ENCODE peak calls at places on chromosomes 11 and 22, in five cellular contexts. One of them, this sample, is unnamed. For H3K27me3 and H3K9me3, the result is how much of the 10 kb centered on the place peaks cover.

GRCh38 chr11:100512475-100512874 is 174.6 kb upstream of the ARHGAP42 start:
- DNase-seq in CD8-positive, alpha-beta T cell: no peak
- DNase-seq in iPS DF 6.9: no peak
- DNase-seq in mammary epithelial cell: peak
- DNase-seq in neuronal stem cell: no peak
- DNase-seq in this sample: no peak

GRCh38 chr11:47590026-47590861 is 3.8 kb downstream of the FAM180B start:
- DNase-seq in iPS DF 6.9: no peak
- DNase-seq in neuronal stem cell: no peak
- DNase-seq in mammary epithelial cell: no peak
- DNase-seq in CD8-positive, alpha-beta T cell: no peak
- DNase-seq in this sample: no peak

GRCh38 chr11:75233688-75234295 is 6.8 kb upstream of the TPBGL start:
- DNase-seq in mammary epithelial cell: peak
- DNase-seq in neuronal stem cell: peak
- DNase-seq in iPS DF 6.9: no peak
- DNase-seq in CD8-positive, alpha-beta T cell: no peak
- DNase-seq in this sample: peak

GRCh38 chr22:48305726-48306235 is 1521.9 kb downstream of the BRD1 start:
- DNase-seq in iPS DF 6.9: no peak
- DNase-seq in CD8-positive, alpha-beta T cell: no peak
- DNase-seq in neuronal stem cell: no peak
- DNase-seq in mammary epithelial cell: no peak
- DNase-seq in this sample: no peak

GRCh38 chr11:115769891-115770290 is 265.7 kb upstream of the CADM1 start:
- DNase-seq in CD8-positive, alpha-beta T cell: no peak
- DNase-seq in neuronal stem cell: no peak
- DNase-seq in iPS DF 6.9: no peak
- DNase-seq in mammary epithelial cell: no peak
- DNase-seq in this sample: no peak

GRCh38 chr11:22192642-22193347 is at the start of gene ANO5:
- DNase-seq in iPS DF 6.9: peak
- DNase-seq in CD8-positive, alpha-beta T cell: no peak
- DNase-seq in mammary epithelial cell: no peak
- DNase-seq in neuronal stem cell: peak
- DNase-seq in this sample: no peak

GRCh38 chr11:9025101-9025850 is 21.5 kb upstream of the NRIP3 start:
- DNase-seq in neuronal stem cell: no peak
- DNase-seq in mammary epithelial cell: no peak
- DNase-seq in CD8-positive, alpha-beta T cell: no peak
- DNase-seq in iPS DF 6.9: no peak
- DNase-seq in this sample: no peak

GRCh38 chr22:43826142-43827093 is 14.3 kb upstream of the EFCAB6 start:
- DNase-seq in mammary epithelial cell: peak
- DNase-seq in iPS DF 6.9: no peak
- DNase-seq in CD8-positive, alpha-beta T cell: no peak
- DNase-seq in neuronal stem cell: no peak
- DNase-seq in this sample: no peak

GRCh38 chr11:79321282-79321681 is 119.5 kb downstream of the TENM4 start:
- DNase-seq in CD8-positive, alpha-beta T cell: no peak
- DNase-seq in iPS DF 6.9: no peak
- DNase-seq in mammary epithelial cell: no peak
- DNase-seq in neuronal stem cell: no peak
- DNase-seq in this sample: peak

GRCh38 chr11:121351089-121351488 is 58.5 kb downstream of the SC5D start:
- DNase-seq in neuronal stem cell: no peak
- DNase-seq in mammary epithelial cell: no peak
- DNase-seq in iPS DF 6.9: no peak
- DNase-seq in CD8-positive, alpha-beta T cell: no peak
- DNase-seq in this sample: no peak

GRCh38 chr11:103789957-103790356 is 246.5 kb upstream of the DDI1 start:
- DNase-seq in mammary epithelial cell: no peak
- DNase-seq in CD8-positive, alpha-beta T cell: no peak
- DNase-seq in neuronal stem cell: no peak
- DNase-seq in iPS DF 6.9: no peak
- DNase-seq in this sample: no peak

GRCh38 chr11:135033545-135033944 is 621.5 kb upstream of the B3GAT1 start:
- DNase-seq in mammary epithelial cell: no peak
- DNase-seq in iPS DF 6.9: peak
- DNase-seq in CD8-positive, alpha-beta T cell: no peak
- DNase-seq in neuronal stem cell: peak
- DNase-seq in this sample: no peak

GRCh38 chr22:27286711-27287110 is 514.8 kb downstream of the MN1 start:
- DNase-seq in mammary epithelial cell: no peak
- DNase-seq in neuronal stem cell: no peak
- DNase-seq in CD8-positive, alpha-beta T cell: no peak
- DNase-seq in iPS DF 6.9: no peak
- DNase-seq in this sample: no peak

GRCh38 chr11:30360741-30361140 is 37.8 kb downstream of the ARL14EP start:
- DNase-seq in CD8-positive, alpha-beta T cell: no peak
- DNase-seq in neuronal stem cell: no peak
- DNase-seq in mammary epithelial cell: peak
- DNase-seq in iPS DF 6.9: no peak
- DNase-seq in this sample: no peak

GRCh38 chr11:128824199-128825049 is 42.7 kb downstream of the KCNJ1 start:
- DNase-seq in neuronal stem cell: no peak
- DNase-seq in CD8-positive, alpha-beta T cell: no peak
- DNase-seq in iPS DF 6.9: no peak
- DNase-seq in mammary epithelial cell: no peak
- DNase-seq in this sample: no peak

GRCh38 chr22:50436841-50437341 is 37.9 kb downstream of the SBF1 start:
- DNase-seq in CD8-positive, alpha-beta T cell: no peak
- DNase-seq in mammary epithelial cell: no peak
- DNase-seq in iPS DF 6.9: no peak
- DNase-seq in neuronal stem cell: no peak
- DNase-seq in this sample: no peak

GRCh38 chr11:119337581-119338317 is 2.9 kb downstream of the C1QTNF5 start:
- DNase-seq in iPS DF 6.9: no peak
- DNase-seq in mammary epithelial cell: no peak
- DNase-seq in neuronal stem cell: peak
- DNase-seq in CD8-positive, alpha-beta T cell: no peak
- DNase-seq in this sample: peak

GRCh38 chr11:15057352-15057751 is 16.0 kb upstream of the CALCB start:
- DNase-seq in CD8-positive, alpha-beta T cell: no peak
- DNase-seq in mammary epithelial cell: no peak
- DNase-seq in neuronal stem cell: no peak
- DNase-seq in iPS DF 6.9: no peak
- DNase-seq in this sample: no peak

GRCh38 chr22:27686534-27686933 is 115.0 kb downstream of the MN1 start:
- DNase-seq in CD8-positive, alpha-beta T cell: no peak
- DNase-seq in iPS DF 6.9: no peak
- DNase-seq in neuronal stem cell: no peak
- DNase-seq in mammary epithelial cell: no peak
- DNase-seq in this sample: peak

GRCh38 chr11:40542821-40543220 is 916.6 kb downstream of the LRRC4C start:
- DNase-seq in CD8-positive, alpha-beta T cell: no peak
- DNase-seq in neuronal stem cell: no peak
- DNase-seq in iPS DF 6.9: no peak
- DNase-seq in mammary epithelial cell: no peak
- DNase-seq in this sample: no peak

GRCh38 chr11:61791737-61792309 is 576 bp downstream of the TMEM258 start:
- DNase-seq in iPS DF 6.9: no peak
- DNase-seq in mammary epithelial cell: peak
- DNase-seq in CD8-positive, alpha-beta T cell: no peak
- DNase-seq in neuronal stem cell: peak
- DNase-seq in this sample: peak

GRCh38 chr11:70577258-70577603 is 178.9 kb downstream of the CTTN start:
- DNase-seq in neuronal stem cell: no peak
- DNase-seq in CD8-positive, alpha-beta T cell: no peak
- DNase-seq in mammary epithelial cell: no peak
- DNase-seq in iPS DF 6.9: no peak
- DNase-seq in this sample: no peak

GRCh38 chr11:14018441-14018840 is 55.9 kb downstream of the SPON1 start:
- DNase-seq in mammary epithelial cell: no peak
- DNase-seq in neuronal stem cell: no peak
- DNase-seq in iPS DF 6.9: no peak
- DNase-seq in CD8-positive, alpha-beta T cell: no peak
- DNase-seq in this sample: no peak

GRCh38 chr11:64879226-64879900 is 942 bp upstream of the EHD1 start:
- DNase-seq in neuronal stem cell: no peak
- DNase-seq in CD8-positive, alpha-beta T cell: no peak
- DNase-seq in mammary epithelial cell: no peak
- DNase-seq in iPS DF 6.9: no peak
- DNase-seq in this sample: no peak

GRCh38 chr11:3971756-3972404 is 116.4 kb downstream of the STIM1 start:
- DNase-seq in iPS DF 6.9: no peak
- DNase-seq in neuronal stem cell: no peak
- DNase-seq in CD8-positive, alpha-beta T cell: no peak
- DNase-seq in mammary epithelial cell: peak
- DNase-seq in this sample: no peak

GRCh38 chr22:27139935-27140493 is 482.6 kb downstream of the MIAT start:
- DNase-seq in neuronal stem cell: no peak
- DNase-seq in iPS DF 6.9: no peak
- DNase-seq in CD8-positive, alpha-beta T cell: no peak
- DNase-seq in mammary epithelial cell: peak
- DNase-seq in this sample: no peak

GRCh38 chr11:94740083-94740974 is 27.8 kb upstream of the AMOTL1 start:
- DNase-seq in CD8-positive, alpha-beta T cell: no peak
- DNase-seq in mammary epithelial cell: no peak
- DNase-seq in iPS DF 6.9: no peak
- DNase-seq in neuronal stem cell: peak
- DNase-seq in this sample: no peak

GRCh38 chr11:48170840-48171233 is 45.8 kb upstream of the OR4B1 start:
- DNase-seq in neuronal stem cell: no peak
- DNase-seq in iPS DF 6.9: no peak
- DNase-seq in mammary epithelial cell: no peak
- DNase-seq in CD8-positive, alpha-beta T cell: no peak
- DNase-seq in this sample: no peak

GRCh38 chr11:73404048-73404447 is 27.8 kb downstream of the RELT start:
- DNase-seq in iPS DF 6.9: peak
- DNase-seq in CD8-positive, alpha-beta T cell: no peak
- DNase-seq in neuronal stem cell: no peak
- DNase-seq in mammary epithelial cell: peak
- DNase-seq in this sample: no peak

GRCh38 chr11:22859756-22860155 is 518 bp downstream of the CCDC179 start:
- DNase-seq in neuronal stem cell: no peak
- DNase-seq in CD8-positive, alpha-beta T cell: no peak
- DNase-seq in mammary epithelial cell: no peak
- DNase-seq in iPS DF 6.9: no peak
- DNase-seq in this sample: no peak

GRCh38 chr11:5289696-5290095 is 12.1 kb downstream of the OR51B4 start:
- DNase-seq in mammary epithelial cell: no peak
- DNase-seq in iPS DF 6.9: no peak
- DNase-seq in neuronal stem cell: no peak
- DNase-seq in CD8-positive, alpha-beta T cell: no peak
- DNase-seq in this sample: no peak

GRCh38 chr11:44787981-44788380 is 61.2 kb downstream of the TSPAN18 start:
- DNase-seq in mammary epithelial cell: no peak
- DNase-seq in CD8-positive, alpha-beta T cell: no peak
- DNase-seq in iPS DF 6.9: no peak
- DNase-seq in neuronal stem cell: no peak
- DNase-seq in this sample: no peak

GRCh38 chr11:44785856-44786606 is 59.3 kb downstream of the TSPAN18 start:
- DNase-seq in iPS DF 6.9: no peak
- DNase-seq in neuronal stem cell: no peak
- DNase-seq in mammary epithelial cell: no peak
- DNase-seq in CD8-positive, alpha-beta T cell: no peak
- DNase-seq in this sample: no peak

GRCh38 chr11:44784784-44785183 is 58.0 kb downstream of the TSPAN18 start:
- DNase-seq in neuronal stem cell: no peak
- DNase-seq in CD8-positive, alpha-beta T cell: no peak
- DNase-seq in mammary epithelial cell: no peak
- DNase-seq in iPS DF 6.9: no peak
- DNase-seq in this sample: no peak

GRCh38 chr11:44788536-44789227 is 61.9 kb downstream of the TSPAN18 start:
- DNase-seq in neuronal stem cell: no peak
- DNase-seq in CD8-positive, alpha-beta T cell: no peak
- DNase-seq in iPS DF 6.9: no peak
- DNase-seq in mammary epithelial cell: no peak
- DNase-seq in this sample: no peak

GRCh38 chr11:44787070-44787469 is 60.3 kb downstream of the TSPAN18 start:
- DNase-seq in CD8-positive, alpha-beta T cell: no peak
- DNase-seq in iPS DF 6.9: no peak
- DNase-seq in mammary epithelial cell: no peak
- DNase-seq in neuronal stem cell: no peak
- DNase-seq in this sample: no peak
- H3K27me3 ChIP-seq in CD8-positive, alpha-beta T cell: under half
- H3K27me3 ChIP-seq in iPS DF 6.9: under half
- H3K27me3 ChIP-seq in mammary epithelial cell: under half
- H3K27me3 ChIP-seq in neuronal stem cell: under half
- H3K27me3 ChIP-seq in this sample: under half

GRCh38 chr11:12185914-12186313 is 75.5 kb downstream of the MICAL2 start:
- DNase-seq in iPS DF 6.9: no peak
- DNase-seq in mammary epithelial cell: no peak
- DNase-seq in neuronal stem cell: peak
- DNase-seq in CD8-positive, alpha-beta T cell: no peak
- DNase-seq in this sample: no peak
- H3K27ac ChIP-seq in iPS DF 6.9: no peak
- H3K27ac ChIP-seq in mammary epithelial cell: no peak
- H3K27ac ChIP-seq in neuronal stem cell: no peak
- H3K27ac ChIP-seq in CD8-positive, alpha-beta T cell: no peak
- H3K27ac ChIP-seq in this sample: peak

GRCh38 chr11:2651826-2652237 is 48.0 kb downstream of the KCNQ1OT1 start:
- DNase-seq in neuronal stem cell: no peak
- DNase-seq in CD8-positive, alpha-beta T cell: no peak
- DNase-seq in iPS DF 6.9: no peak
- DNase-seq in mammary epithelial cell: no peak
- DNase-seq in this sample: no peak
- H3K9me3 ChIP-seq in neuronal stem cell: under half
- H3K9me3 ChIP-seq in CD8-positive, alpha-beta T cell: under half
- H3K9me3 ChIP-seq in iPS DF 6.9: under half
- H3K9me3 ChIP-seq in mammary epithelial cell: under half
- H3K9me3 ChIP-seq in this sample: half or more

DNA sequence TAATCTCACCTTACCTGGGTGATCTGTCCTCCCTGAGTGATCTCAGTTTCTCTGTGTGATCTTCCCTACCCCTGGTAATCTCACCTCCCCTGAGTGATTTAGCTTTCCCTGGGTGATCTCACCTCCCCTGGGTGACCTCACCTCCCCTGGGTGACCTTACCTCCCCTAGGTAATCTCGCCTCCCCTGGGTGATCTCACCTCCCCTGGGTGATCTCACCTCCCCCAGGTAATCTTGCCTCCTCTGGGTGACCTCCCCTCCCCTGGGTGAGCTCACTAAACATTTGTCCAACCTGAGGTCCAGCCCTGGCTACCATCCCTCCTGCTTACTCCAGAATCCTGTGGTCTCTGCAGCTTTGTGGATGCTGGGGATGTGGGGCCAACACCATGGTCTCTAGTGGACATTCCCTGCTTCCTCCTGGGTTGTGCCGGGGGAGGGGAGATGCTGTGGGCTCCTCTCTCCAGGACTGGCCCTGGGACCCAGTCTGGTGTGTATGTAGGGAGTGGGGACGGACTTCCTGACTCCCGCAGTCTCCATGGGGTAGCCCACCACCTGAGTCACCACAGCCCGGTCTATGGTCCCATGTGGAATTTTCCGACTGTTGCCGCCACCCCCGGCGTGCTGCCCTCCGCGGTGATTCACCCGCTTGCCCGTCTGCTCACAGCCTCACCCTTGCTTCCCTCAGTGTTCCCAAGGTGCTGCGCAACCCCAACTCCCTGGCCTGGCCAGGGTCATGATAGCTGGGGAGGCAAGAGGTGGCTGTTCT is 9.9 kb downstream of the LSP1 start:
- DNase-seq in iPS DF 6.9: no peak
- DNase-seq in neuronal stem cell: no peak
- DNase-seq in mammary epithelial cell: no peak
- DNase-seq in CD8-positive, alpha-beta T cell: no peak
- DNase-seq in this sample: no peak
- H3K27me3 ChIP-seq in iPS DF 6.9: under half
- H3K27me3 ChIP-seq in neuronal stem cell: under half
- H3K27me3 ChIP-seq in mammary epithelial cell: under half
- H3K27me3 ChIP-seq in CD8-positive, alpha-beta T cell: under half
- H3K27me3 ChIP-seq in this sample: under half

This sample was measured in AG04450.